ENCODE peak calls at places on chromosomes 1 and 21, in five cellular contexts. P is mesendoderm, X is H9, U is H1, T is neuronal stem cell. H is an unnamed sample.

GRCh38 chr1:160722726-160723125 is 11.1 kb upstream of the CD48 start:
- DNase-seq in P (no peak), X (no peak), U (no peak), T (no peak), H (no peak)

GRCh38 chr1:245754463-245754961 is 599.7 kb downstream of the KIF26B start:
- DNase-seq in P (peak), X (no peak), U (no peak), T (no peak), H (no peak)

GRCh38 chr1:183711691-183712401 is 58.7 kb upstream of the APOBEC4 start:
- DNase-seq in P (peak), X (no peak), U (no peak), T (no peak), H (peak)

GRCh38 chr1:22636369-22636768 is at the start of gene C1QA:
- DNase-seq in P (no peak), X (no peak), U (no peak), T (no peak), H (no peak)

GRCh38 chr1:43853161-43853921 is 80.3 kb upstream of the ARTN start:
- DNase-seq in P (no peak), X (no peak), U (no peak), T (no peak), H (peak)

GRCh38 chr1:167551359-167551758 is 2.2 kb downstream of the CREG1 start:
- DNase-seq in P (no peak), X (no peak), U (no peak), T (no peak), H (no peak)

GRCh38 chr1:200659269-200659668 is 10.4 kb downstream of the DDX59 start:
- DNase-seq in P (peak), X (peak), U (no peak), T (no peak), H (peak)

GRCh38 chr1:153288634-153289275 is 24.0 kb downstream of the PGLYRP3 start:
- DNase-seq in P (peak), X (peak), U (peak), T (no peak), H (no peak)

GRCh38 chr1:180254854-180255253 is 24.8 kb downstream of the LHX4 start:
- DNase-seq in P (no peak), X (peak), U (no peak), T (no peak), H (no peak)

GRCh38 chr1:40665335-40666171 is at the start of gene RIMS3:
- DNase-seq in P (peak), X (peak), U (peak), T (peak), H (peak)

GRCh38 chr1:47841356-47841755 is 155.8 kb downstream of the TRABD2B start:
- DNase-seq in P (no peak), X (no peak), U (no peak), T (no peak), H (no peak)

GRCh38 chr1:22723151-22723550 is 12.5 kb downstream of the EPHB2 start:
- DNase-seq in P (no peak), X (no peak), U (no peak), T (no peak), H (no peak)

GRCh38 chr1:6634278-6635052 is 9.8 kb downstream of the THAP3 start:
- DNase-seq in P (peak), X (peak), U (peak), T (no peak), H (peak)

GRCh38 chr21:38853421-38853919 is 47.7 kb downstream of the ETS2 start:
- DNase-seq in P (no peak), X (no peak), U (peak), T (no peak), H (peak)

GRCh38 chr1:205766038-205766437 is 9.2 kb downstream of the RAB29 start:
- DNase-seq in P (no peak), X (no peak), U (no peak), T (no peak), H (peak)

GRCh38 chr1:77056525-77056924 is 162.7 kb downstream of the PIGK start:
- DNase-seq in P (no peak), X (no peak), U (no peak), T (no peak), H (no peak)

GRCh38 chr1:235027862-235028250 is 100.8 kb downstream of the TOMM20 start:
- DNase-seq in P (no peak), X (no peak), U (no peak), T (no peak), H (no peak)

GRCh38 chr1:35844826-35845225 is 37.0 kb downstream of the AGO4 start:
- DNase-seq in P (no peak), X (no peak), U (no peak), T (no peak), H (no peak)

GRCh38 chr21:16117331-16117730 is 387.5 kb downstream of the USP25 start:
- DNase-seq in P (no peak), X (no peak), U (no peak), T (no peak), H (no peak)

GRCh38 chr1:68011786-68012375 is 38.5 kb downstream of the DIRAS3 start:
- DNase-seq in P (no peak), X (no peak), U (no peak), T (no peak), H (peak)

GRCh38 chr1:21245688-21246229 is 44.5 kb downstream of the ECE1 start:
- DNase-seq in P (no peak), X (no peak), U (no peak), T (no peak), H (no peak)

GRCh38 chr1:22262583-22262982 is 119.7 kb upstream of the WNT4 start:
- DNase-seq in P (peak), X (peak), U (no peak), T (no peak), H (no peak)

GRCh38 chr1:198437352-198437751 is 103.1 kb downstream of the ATP6V1G3 start:
- DNase-seq in P (no peak), X (no peak), U (no peak), T (no peak), H (peak)

GRCh38 chr1:147636314-147636713 is 34.0 kb downstream of the ACP6 start:
- DNase-seq in P (no peak), X (no peak), U (no peak), T (no peak), H (no peak)

GRCh38 chr1:66282343-66282852 is 251.6 kb upstream of the SGIP1 start:
- DNase-seq in P (no peak), X (no peak), U (no peak), T (no peak), H (peak)

GRCh38 chr1:94621802-94622201 is 80.2 kb upstream of the F3 start:
- DNase-seq in P (no peak), X (no peak), U (no peak), T (no peak), H (no peak)

GRCh38 chr1:94621392-94621791 is 79.8 kb upstream of the F3 start:
- DNase-seq in P (no peak), X (no peak), U (no peak), T (no peak), H (peak)

GRCh38 chr1:94620345-94621031 is 78.9 kb upstream of the F3 start:
- DNase-seq in P (no peak), X (no peak), U (no peak), T (no peak), H (no peak)

GRCh38 chr1:94623560-94624148 is 82.1 kb upstream of the F3 start:
- DNase-seq in P (peak), X (no peak), U (peak), T (no peak), H (no peak)

GRCh38 chr1:94622757-94623156 is 81.2 kb upstream of the F3 start:
- DNase-seq in P (peak), X (no peak), U (no peak), T (peak), H (peak)
- H3K18ac ChIP-seq in P (no peak), X (no peak), U (peak), T (peak), H (peak)

GRCh38 chr1:156489166-156489934 is 11.2 kb downstream of the MEF2D start:
- DNase-seq in P (peak), X (peak), U (no peak), T (no peak), H (peak)
- H3K18ac ChIP-seq in P (peak), X (no peak), U (no peak), T (peak), H (no peak)

GRCh38 chr1:109822749-109823542 is 59.2 kb upstream of the EPS8L3 start:
- DNase-seq in P (no peak), X (peak), U (peak), T (no peak), H (no peak)
- H3K18ac ChIP-seq in P (no peak), X (no peak), U (no peak), T (peak), H (peak)

GRCh38 chr1:150486966-150487762 is at the start of gene TARS2:
- DNase-seq in P (peak), X (peak), U (peak), T (peak), H (peak)
- H3K18ac ChIP-seq in P (peak), X (peak), U (no peak), T (peak), H (peak)

GRCh38 chr1:64886877-64887276 is 79.5 kb downstream of the JAK1 start:
- DNase-seq in P (no peak), X (no peak), U (no peak), T (peak), H (no peak)
- H3K18ac ChIP-seq in P (no peak), X (no peak), U (no peak), T (no peak), H (no peak)